ENCODE peak calls at places on chromosomes 6 and 20, in four cellular contexts. One of them, this sample, is unnamed.
A peak's percentile ranks its signal among the peaks of the same experiment; 100 is the strongest.

GRCh38 chr20:63692436-63693078 is 3.9 kb upstream of the TNFRSF6B start:
- DNase-seq in RWPE1: no peak
- DNase-seq in activated naive CD8-positive, alpha-beta T cell treated with anti-CD3 and anti-CD28 coated beads, Interleukin-2, amount 50 U/mL, for 24 hours: no peak
- DNase-seq in left lobe of liver: no peak
- DNase-seq in this sample: no peak

GRCh38 chr20:1087311-1087710 is 31.1 kb upstream of the PSMF1 start:
- DNase-seq in RWPE1: no peak
- DNase-seq in left lobe of liver: no peak
- DNase-seq in activated naive CD8-positive, alpha-beta T cell treated with anti-CD3 and anti-CD28 coated beads, Interleukin-2, amount 50 U/mL, for 24 hours: no peak
- DNase-seq in this sample: no peak

GRCh38 chr6:8219352-8219943 is 117.1 kb upstream of the EEF1E1 start:
- DNase-seq in RWPE1: peak; percentile 51
- DNase-seq in activated naive CD8-positive, alpha-beta T cell treated with anti-CD3 and anti-CD28 coated beads, Interleukin-2, amount 50 U/mL, for 24 hours: peak; percentile 26
- DNase-seq in left lobe of liver: no peak
- DNase-seq in this sample: peak; percentile 26

GRCh38 chr6:79574636-79575035 is 37.4 kb upstream of the LCA5 start:
- DNase-seq in left lobe of liver: no peak
- DNase-seq in RWPE1: peak; percentile 36
- DNase-seq in activated naive CD8-positive, alpha-beta T cell treated with anti-CD3 and anti-CD28 coated beads, Interleukin-2, amount 50 U/mL, for 24 hours: no peak
- DNase-seq in this sample: peak; percentile 47

GRCh38 chr20:32945710-32946221 is 58.5 kb downstream of the SUN5 start:
- DNase-seq in RWPE1: peak; percentile 63
- DNase-seq in left lobe of liver: no peak
- DNase-seq in activated naive CD8-positive, alpha-beta T cell treated with anti-CD3 and anti-CD28 coated beads, Interleukin-2, amount 50 U/mL, for 24 hours: no peak
- DNase-seq in this sample: peak; percentile 38

GRCh38 chr6:53032853-53033252 is 32.4 kb upstream of the FBXO9 start:
- DNase-seq in RWPE1: no peak
- DNase-seq in activated naive CD8-positive, alpha-beta T cell treated with anti-CD3 and anti-CD28 coated beads, Interleukin-2, amount 50 U/mL, for 24 hours: no peak
- DNase-seq in left lobe of liver: no peak
- DNase-seq in this sample: no peak

GRCh38 chr6:39941138-39941537 is 6.9 kb upstream of the MOCS1 start:
- DNase-seq in RWPE1: no peak
- DNase-seq in activated naive CD8-positive, alpha-beta T cell treated with anti-CD3 and anti-CD28 coated beads, Interleukin-2, amount 50 U/mL, for 24 hours: no peak
- DNase-seq in left lobe of liver: no peak
- DNase-seq in this sample: no peak

GRCh38 chr20:33301192-33301930 is 18.3 kb downstream of the BPIFB1 start:
- DNase-seq in activated naive CD8-positive, alpha-beta T cell treated with anti-CD3 and anti-CD28 coated beads, Interleukin-2, amount 50 U/mL, for 24 hours: no peak
- DNase-seq in left lobe of liver: no peak
- DNase-seq in RWPE1: no peak
- DNase-seq in this sample: no peak

GRCh38 chr6:35202066-35202546 is 11.7 kb upstream of the SCUBE3 start:
- DNase-seq in RWPE1: no peak
- DNase-seq in left lobe of liver: no peak
- DNase-seq in activated naive CD8-positive, alpha-beta T cell treated with anti-CD3 and anti-CD28 coated beads, Interleukin-2, amount 50 U/mL, for 24 hours: no peak
- DNase-seq in this sample: no peak

GRCh38 chr6:18444176-18444575 is 57.0 kb downstream of the RNF144B start:
- DNase-seq in activated naive CD8-positive, alpha-beta T cell treated with anti-CD3 and anti-CD28 coated beads, Interleukin-2, amount 50 U/mL, for 24 hours: no peak
- DNase-seq in RWPE1: no peak
- DNase-seq in left lobe of liver: no peak
- DNase-seq in this sample: no peak

GRCh38 chr6:32668226-32668747 is 1.8 kb upstream of the HLA-DQB1 start:
- DNase-seq in left lobe of liver: no peak
- DNase-seq in RWPE1: peak; percentile 85
- DNase-seq in activated naive CD8-positive, alpha-beta T cell treated with anti-CD3 and anti-CD28 coated beads, Interleukin-2, amount 50 U/mL, for 24 hours: peak; percentile 31
- DNase-seq in this sample: peak; percentile 83

GRCh38 chr6:145213614-145214013 is 521.7 kb downstream of the EPM2A start:
- DNase-seq in left lobe of liver: no peak
- DNase-seq in RWPE1: no peak
- DNase-seq in activated naive CD8-positive, alpha-beta T cell treated with anti-CD3 and anti-CD28 coated beads, Interleukin-2, amount 50 U/mL, for 24 hours: no peak
- DNase-seq in this sample: no peak

GRCh38 chr6:156808287-156808686 is 31.1 kb downstream of the ARID1B start:
- DNase-seq in activated naive CD8-positive, alpha-beta T cell treated with anti-CD3 and anti-CD28 coated beads, Interleukin-2, amount 50 U/mL, for 24 hours: no peak
- DNase-seq in RWPE1: no peak
- DNase-seq in left lobe of liver: no peak
- DNase-seq in this sample: no peak

GRCh38 chr6:9699890-9700289 is 715.0 kb downstream of the TFAP2A start:
- DNase-seq in activated naive CD8-positive, alpha-beta T cell treated with anti-CD3 and anti-CD28 coated beads, Interleukin-2, amount 50 U/mL, for 24 hours: no peak
- DNase-seq in left lobe of liver: no peak
- DNase-seq in RWPE1: no peak
- DNase-seq in this sample: no peak

GRCh38 chr6:133136177-133136896 is 104.8 kb upstream of the EYA4 start:
- DNase-seq in left lobe of liver: no peak
- DNase-seq in activated naive CD8-positive, alpha-beta T cell treated with anti-CD3 and anti-CD28 coated beads, Interleukin-2, amount 50 U/mL, for 24 hours: no peak
- DNase-seq in RWPE1: no peak
- DNase-seq in this sample: no peak

GRCh38 chr20:3203315-3204123 is 963 bp downstream of the DDRGK1 start:
- DNase-seq in left lobe of liver: no peak
- DNase-seq in RWPE1: no peak
- DNase-seq in activated naive CD8-positive, alpha-beta T cell treated with anti-CD3 and anti-CD28 coated beads, Interleukin-2, amount 50 U/mL, for 24 hours: peak; percentile 34
- DNase-seq in this sample: no peak

GRCh38 chr20:50543326-50543725 is 33.1 kb downstream of the PTPN1 start:
- DNase-seq in left lobe of liver: no peak
- DNase-seq in RWPE1: no peak
- DNase-seq in activated naive CD8-positive, alpha-beta T cell treated with anti-CD3 and anti-CD28 coated beads, Interleukin-2, amount 50 U/mL, for 24 hours: no peak
- DNase-seq in this sample: no peak

GRCh38 chr6:157556671-157557430 is 175.9 kb downstream of the ZDHHC14 start:
- DNase-seq in activated naive CD8-positive, alpha-beta T cell treated with anti-CD3 and anti-CD28 coated beads, Interleukin-2, amount 50 U/mL, for 24 hours: no peak
- DNase-seq in left lobe of liver: peak; percentile 89
- DNase-seq in RWPE1: no peak
- DNase-seq in this sample: no peak

GRCh38 chr6:83193747-83194582 is 808 bp downstream of the RWDD2A start:
- DNase-seq in RWPE1: peak; percentile 36
- DNase-seq in activated naive CD8-positive, alpha-beta T cell treated with anti-CD3 and anti-CD28 coated beads, Interleukin-2, amount 50 U/mL, for 24 hours: peak; percentile 17
- DNase-seq in left lobe of liver: peak; percentile 69
- DNase-seq in this sample: no peak

GRCh38 chr20:35146922-35147574 is at the start of gene EDEM2:
- DNase-seq in activated naive CD8-positive, alpha-beta T cell treated with anti-CD3 and anti-CD28 coated beads, Interleukin-2, amount 50 U/mL, for 24 hours: peak; percentile 95
- DNase-seq in left lobe of liver: peak; percentile 97
- DNase-seq in RWPE1: peak; percentile 99
- DNase-seq in this sample: peak; percentile 94

GRCh38 chr6:15382712-15383111 is 136.8 kb downstream of the JARID2 start:
- DNase-seq in RWPE1: no peak
- DNase-seq in left lobe of liver: no peak
- DNase-seq in activated naive CD8-positive, alpha-beta T cell treated with anti-CD3 and anti-CD28 coated beads, Interleukin-2, amount 50 U/mL, for 24 hours: no peak
- DNase-seq in this sample: no peak

GRCh38 chr6:169395080-169395805 is 141.6 kb upstream of the THBS2 start:
- DNase-seq in RWPE1: no peak
- DNase-seq in left lobe of liver: no peak
- DNase-seq in activated naive CD8-positive, alpha-beta T cell treated with anti-CD3 and anti-CD28 coated beads, Interleukin-2, amount 50 U/mL, for 24 hours: no peak
- DNase-seq in this sample: peak; percentile 7

GRCh38 chr6:36249010-36249409 is 20.9 kb upstream of the PNPLA1 start:
- DNase-seq in activated naive CD8-positive, alpha-beta T cell treated with anti-CD3 and anti-CD28 coated beads, Interleukin-2, amount 50 U/mL, for 24 hours: no peak
- DNase-seq in left lobe of liver: no peak
- DNase-seq in RWPE1: no peak
- DNase-seq in this sample: peak; percentile 70

GRCh38 chr6:29005183-29005885 is at the start of gene ZNF311:
- DNase-seq in left lobe of liver: no peak
- DNase-seq in activated naive CD8-positive, alpha-beta T cell treated with anti-CD3 and anti-CD28 coated beads, Interleukin-2, amount 50 U/mL, for 24 hours: peak; percentile 38
- DNase-seq in RWPE1: peak; percentile 80
- DNase-seq in this sample: peak; percentile 67

GRCh38 chr6:43120101-43120730 is 44.1 kb downstream of the PTK7 start:
- DNase-seq in left lobe of liver: no peak
- DNase-seq in activated naive CD8-positive, alpha-beta T cell treated with anti-CD3 and anti-CD28 coated beads, Interleukin-2, amount 50 U/mL, for 24 hours: no peak
- DNase-seq in RWPE1: no peak
- DNase-seq in this sample: no peak

GRCh38 chr6:8944548-8944947 is 509.2 kb upstream of the SLC35B3 start:
- DNase-seq in activated naive CD8-positive, alpha-beta T cell treated with anti-CD3 and anti-CD28 coated beads, Interleukin-2, amount 50 U/mL, for 24 hours: no peak
- DNase-seq in RWPE1: no peak
- DNase-seq in left lobe of liver: no peak
- DNase-seq in this sample: peak; percentile 3

GRCh38 chr6:24228681-24229255 is 102.8 kb downstream of the NRSN1 start:
- DNase-seq in activated naive CD8-positive, alpha-beta T cell treated with anti-CD3 and anti-CD28 coated beads, Interleukin-2, amount 50 U/mL, for 24 hours: peak; percentile 10
- DNase-seq in left lobe of liver: no peak
- DNase-seq in RWPE1: peak; percentile 3
- DNase-seq in this sample: no peak

GRCh38 chr6:42166444-42167141 is 6.6 kb upstream of the GUCA1A start:
- DNase-seq in activated naive CD8-positive, alpha-beta T cell treated with anti-CD3 and anti-CD28 coated beads, Interleukin-2, amount 50 U/mL, for 24 hours: peak; percentile 83
- DNase-seq in left lobe of liver: peak; percentile 70
- DNase-seq in RWPE1: peak; percentile 89
- DNase-seq in this sample: peak; percentile 73

GRCh38 chr6:146551545-146551944 is 7.9 kb downstream of the RAB32 start:
- DNase-seq in RWPE1: no peak
- DNase-seq in left lobe of liver: no peak
- DNase-seq in activated naive CD8-positive, alpha-beta T cell treated with anti-CD3 and anti-CD28 coated beads, Interleukin-2, amount 50 U/mL, for 24 hours: no peak
- DNase-seq in this sample: no peak

GRCh38 chr6:37276916-37277509 is 19.1 kb upstream of the TMEM217 start:
- DNase-seq in left lobe of liver: peak; percentile 62
- DNase-seq in RWPE1: no peak
- DNase-seq in activated naive CD8-positive, alpha-beta T cell treated with anti-CD3 and anti-CD28 coated beads, Interleukin-2, amount 50 U/mL, for 24 hours: no peak
- DNase-seq in this sample: no peak